ENCODE peak calls at places on chromosomes 4 and X, in seven cellular contexts. Z is fibroblast of the aortic adventitia, Y is cardiac septum, V is renal cortical epithelial cell, P is amniotic epithelial cell, F is progenitor cell of endocrine pancreas, J is naive B cell. W is an unnamed sample.

GRCh38 chr4:113539408-113539807 is 222.1 kb downstream of the CAMK2D start:
- DNase-seq in Z (peak), Y (no peak), V (peak), P (peak), F (no peak), J (no peak), W (no peak)

GRCh38 chr4:153448003-153448731 is 18.0 kb upstream of the TMEM131L start:
- DNase-seq in Z (peak), Y (no peak), V (no peak), P (no peak), F (no peak), J (no peak), W (no peak)

GRCh38 chr4:83266689-83267088 is 17.9 kb downstream of the COQ2 start:
- DNase-seq in Z (no peak), Y (no peak), V (no peak), P (peak), F (no peak), J (no peak), W (no peak)

GRCh38 chr4:6854098-6854744 is 55.4 kb upstream of the TBC1D14 start:
- DNase-seq in Z (no peak), Y (no peak), V (no peak), P (no peak), F (no peak), J (no peak), W (no peak)

GRCh38 chr4:152150214-152150613 is 385.7 kb downstream of the FBXW7 start:
- DNase-seq in Z (no peak), Y (no peak), V (no peak), P (no peak), F (no peak), J (no peak), W (no peak)

GRCh38 chr4:40245794-40246546 is 49.1 kb downstream of the RHOH start:
- DNase-seq in Z (no peak), Y (no peak), V (no peak), P (no peak), F (no peak), J (no peak), W (no peak)

GRCh38 chr4:67558493-67558892 is at the start of gene STAP1:
- DNase-seq in Z (no peak), Y (no peak), V (no peak), P (no peak), F (no peak), J (peak), W (no peak)

GRCh38 chrX:93649381-93649780 is 24.0 kb downstream of the NAP1L3 start:
- DNase-seq in Z (no peak), Y (no peak), V (no peak), P (no peak), F (no peak), J (no peak), W (no peak)

GRCh38 chrX:16946361-16946964 is at the start of gene REPS2:
- DNase-seq in Z (peak), Y (peak), V (peak), P (peak), F (peak), J (peak), W (peak)

GRCh38 chr4:85761803-85762202 is 286.9 kb downstream of the ARHGAP24 start:
- DNase-seq in Z (peak), Y (no peak), V (peak), P (peak), F (no peak), J (no peak), W (no peak)

GRCh38 chr4:25441519-25442117 is 64.6 kb downstream of the ANAPC4 start:
- DNase-seq in Z (peak), Y (no peak), V (peak), P (peak), F (peak), J (no peak), W (no peak)

GRCh38 chr4:45241976-45242375 is 515.6 kb upstream of the GNPDA2 start:
- DNase-seq in Z (no peak), Y (no peak), V (no peak), P (no peak), F (no peak), J (no peak), W (no peak)

GRCh38 chr4:173685761-173686260 is 155.8 kb upstream of the HAND2 start:
- DNase-seq in Z (no peak), Y (no peak), V (no peak), P (no peak), F (no peak), J (no peak), W (no peak)

GRCh38 chr4:10984815-10985214 is 300.2 kb upstream of the CLNK start:
- DNase-seq in Z (no peak), Y (no peak), V (no peak), P (no peak), F (no peak), J (no peak), W (no peak)

GRCh38 chr4:38601244-38601915 is 62.6 kb upstream of the KLF3 start:
- DNase-seq in Z (peak), Y (peak), V (peak), P (peak), F (no peak), J (no peak), W (no peak)

GRCh38 chrX:101388604-101389003 is 2.2 kb upstream of the RPL36A start:
- DNase-seq in Z (no peak), Y (no peak), V (no peak), P (no peak), F (no peak), J (no peak), W (no peak)

GRCh38 chrX:73930300-73930699 is 367.3 kb downstream of the CHIC1 start:
- DNase-seq in Z (no peak), Y (no peak), V (no peak), P (peak), F (no peak), J (no peak), W (no peak)

GRCh38 chr4:73902038-73902637 is 32.9 kb downstream of the CXCL1 start:
- DNase-seq in Z (peak), Y (no peak), V (peak), P (peak), F (no peak), J (no peak), W (no peak)

W was measured in stimulated activated CD8-positive, alpha-beta memory T cell treated with anti-CD3 and anti-CD28 coated beads, Interleukin-7, amount 100 ng/mL, for 1 hour.